ENCODE peak calls at places on chromosomes 13 and 19, in four cellular contexts. S is GM12878, M is H1, P is NT2/D1. V is an unnamed sample.

GRCh38 chr19:56692496-56692895 is 20.9 kb upstream of the ZNF835 start:
- DNase-seq in S (no peak), M (no peak), P (peak; percentile 81), V (no peak)

GRCh38 chr19:23273022-23273593 is 22.9 kb upstream of the ZNF724 start:
- DNase-seq in S (no peak), M (no peak), P (no peak), V (no peak)

GRCh38 chr19:28961772-28962500 is 251.0 kb downstream of the UQCRFS1 start:
- DNase-seq in S (no peak), M (no peak), P (no peak), V (no peak)

GRCh38 chr19:37907735-37908066 is 693 bp downstream of the SIPA1L3 start:
- DNase-seq in S (no peak), M (no peak), P (no peak), V (no peak)

GRCh38 chr19:16496613-16496983 is 404 bp downstream of the C19orf44 start:
- DNase-seq in S (no peak), M (no peak), P (no peak), V (no peak)

GRCh38 chr13:110555601-110556223 is 5.8 kb downstream of the RAB20 start:
- DNase-seq in S (no peak), M (no peak), P (no peak), V (no peak)

GRCh38 chr19:10828981-10829821 is 6.8 kb downstream of the TMED1 start:
- DNase-seq in S (no peak), M (no peak), P (no peak), V (no peak)

GRCh38 chr19:11995174-11995573 is 30.3 kb downstream of the ZNF763 start:
- DNase-seq in S (no peak), M (no peak), P (peak; percentile 6), V (no peak)

GRCh38 chr13:48595330-48596127 is 58.2 kb upstream of the CYSLTR2 start:
- DNase-seq in S (no peak), M (no peak), P (no peak), V (peak; percentile 36)

DNA sequence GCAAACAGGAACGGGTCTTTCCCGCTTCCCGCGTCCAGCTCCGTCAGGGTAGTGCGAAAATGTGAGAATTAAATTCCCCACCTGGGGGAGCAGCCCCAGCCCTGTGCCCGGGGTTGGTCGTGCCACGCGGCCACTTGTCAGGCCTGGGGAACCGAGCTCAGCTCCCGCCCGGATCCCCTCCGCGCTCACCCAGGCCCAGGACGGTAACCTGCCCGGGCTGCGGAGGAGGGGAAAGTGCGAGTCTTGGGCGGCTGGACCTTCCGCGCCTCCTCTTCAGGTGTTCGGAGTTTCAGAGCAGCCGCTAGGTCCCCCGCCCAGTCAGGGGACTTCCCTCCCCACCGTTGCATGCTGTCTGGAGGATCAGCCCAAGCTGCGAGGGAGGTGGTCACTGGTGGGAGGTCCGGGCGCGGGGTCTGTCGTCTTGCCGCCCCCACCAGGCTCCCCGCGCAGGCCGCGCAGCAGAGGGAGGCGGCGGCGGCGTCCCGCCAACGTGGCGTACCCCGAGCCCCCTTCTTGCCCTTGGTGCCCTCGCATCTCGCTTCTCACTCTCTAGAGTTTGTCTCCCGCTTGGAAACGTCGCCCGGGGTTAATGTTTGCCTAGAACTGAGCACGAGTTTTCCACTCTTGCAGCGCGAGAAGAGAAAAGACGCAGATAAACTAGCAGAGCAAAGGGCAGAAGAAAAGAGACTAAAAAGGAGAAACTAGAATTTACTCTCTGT is 8.1 kb downstream of the URAD start:
- DNase-seq in S (no peak), M (no peak), P (no peak), V (no peak)
- TF ChIP-seq SUZ12 in S (no peak), M (peak; percentile 92), P (peak; percentile 95), V (no peak)

DNA sequence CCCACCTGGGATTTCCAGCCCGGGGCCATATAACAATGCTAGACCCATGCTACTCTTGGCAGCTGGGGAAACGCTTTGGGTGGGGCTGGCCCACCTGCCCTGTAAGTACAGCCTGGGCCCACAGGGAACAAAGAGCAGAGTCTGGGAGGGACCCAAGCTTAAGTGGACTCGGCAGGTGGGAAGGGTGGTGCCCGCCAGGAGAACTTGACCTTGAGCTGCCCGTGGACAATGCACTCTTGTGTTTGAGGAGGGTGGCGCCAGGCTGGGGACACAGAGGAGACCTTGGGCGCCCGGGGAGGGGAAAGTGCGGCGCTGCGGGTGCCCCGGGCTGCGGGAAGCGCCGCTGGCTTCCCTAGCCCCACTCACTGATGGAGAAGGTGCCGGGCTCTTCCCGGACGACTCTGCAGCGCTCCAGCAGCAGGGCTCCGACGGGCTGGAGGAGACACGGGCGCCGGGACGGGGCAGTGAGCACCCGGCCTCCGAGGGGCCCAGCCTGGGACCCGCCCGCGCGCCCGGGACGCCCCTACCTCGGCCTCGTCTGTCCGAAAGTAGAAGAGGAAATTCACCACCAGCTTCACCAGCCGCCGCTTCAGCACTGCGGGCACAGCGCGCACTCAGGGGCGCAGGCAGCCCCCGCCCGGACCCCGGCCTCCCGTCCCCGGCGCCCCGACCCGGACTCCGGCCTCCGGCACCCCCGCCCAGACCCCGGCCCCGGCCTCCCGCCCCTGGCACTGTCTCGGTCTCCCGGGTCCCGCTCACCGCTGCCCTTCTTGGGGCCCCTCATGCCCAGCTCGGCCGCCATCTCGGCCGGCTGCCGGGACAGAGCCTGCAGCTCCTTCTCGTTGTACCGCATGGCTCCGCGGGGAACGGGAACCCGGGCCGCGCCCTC is 489 bp downstream of the PLEKHJ1 start:
- DNase-seq in S (no peak), M (no peak), P (no peak), V (no peak)
- TF ChIP-seq SUZ12 in S (no peak), M (no peak), P (no peak), V (no peak)

GRCh38 chr19:49111218-49111998 is 2.8 kb upstream of the LIN7B start:
- DNase-seq in S (no peak), M (no peak), P (no peak), V (no peak)

GRCh38 chr19:49114630-49115363 is 627 bp downstream of the LIN7B start:
- DNase-seq in S (no peak), M (no peak), P (no peak), V (peak; percentile 47)

GRCh38 chr19:49110567-49110966 is 3.6 kb upstream of the LIN7B start:
- DNase-seq in S (no peak), M (no peak), P (no peak), V (no peak)

GRCh38 chr19:49116544-49116943 is 2.4 kb downstream of the LIN7B start:
- DNase-seq in S (no peak), M (no peak), P (no peak), V (no peak)

DNA sequence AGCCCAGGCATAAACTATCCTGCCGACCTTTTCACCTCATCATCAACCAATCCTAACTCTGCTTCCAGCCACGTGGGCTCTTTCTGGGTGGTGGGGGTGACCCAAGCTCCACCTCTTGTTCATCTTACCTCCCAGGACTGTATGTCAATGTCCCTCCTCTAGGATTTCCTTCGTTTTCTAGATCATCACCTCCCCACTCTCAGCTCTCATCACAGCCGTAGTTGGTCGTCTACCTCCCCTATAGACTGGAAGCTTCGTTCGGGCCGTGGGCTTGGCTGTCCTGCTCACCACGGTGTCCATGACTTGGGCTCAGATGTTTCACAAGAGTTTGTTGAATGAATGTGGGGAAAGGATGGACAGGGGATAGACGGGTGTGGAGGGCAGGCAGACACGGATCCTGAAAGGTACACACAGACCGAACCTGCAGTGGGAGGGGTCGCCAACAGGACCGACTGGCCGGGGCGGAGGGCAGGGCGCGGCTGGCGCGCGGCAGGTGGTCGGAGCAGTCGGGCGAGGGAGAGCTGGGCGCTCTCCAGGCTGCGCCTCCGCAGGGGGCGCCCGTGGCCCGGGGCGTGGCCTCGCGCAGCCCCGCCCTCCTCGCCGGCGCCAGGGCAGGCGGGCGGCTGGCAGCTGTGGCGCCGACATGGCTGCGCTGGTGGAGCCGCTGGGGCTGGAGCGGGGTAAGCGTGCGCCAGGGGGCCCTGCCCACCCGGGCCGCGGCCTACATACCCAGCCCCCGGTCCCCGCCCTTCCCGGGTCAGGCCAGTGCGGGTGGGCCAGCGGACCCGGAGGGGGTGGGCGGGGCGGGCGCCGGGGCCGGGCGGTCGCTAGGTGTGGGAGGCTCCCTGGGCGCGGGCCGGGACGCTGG is at the start of gene LIN7B:
- DNase-seq in S (no peak), M (no peak), P (no peak), V (peak; percentile 86)
- TF ChIP-seq SUZ12 in S (no peak), M (no peak), P (no peak), V (no peak)

GRCh38 chr19:49677232-49677881 is at the start of gene PRMT1:
- DNase-seq in S (no peak), M (no peak), P (no peak), V (peak; percentile 57)
- TF ChIP-seq SUZ12 in S (no peak), M (no peak), P (no peak), V (no peak)

DNA sequence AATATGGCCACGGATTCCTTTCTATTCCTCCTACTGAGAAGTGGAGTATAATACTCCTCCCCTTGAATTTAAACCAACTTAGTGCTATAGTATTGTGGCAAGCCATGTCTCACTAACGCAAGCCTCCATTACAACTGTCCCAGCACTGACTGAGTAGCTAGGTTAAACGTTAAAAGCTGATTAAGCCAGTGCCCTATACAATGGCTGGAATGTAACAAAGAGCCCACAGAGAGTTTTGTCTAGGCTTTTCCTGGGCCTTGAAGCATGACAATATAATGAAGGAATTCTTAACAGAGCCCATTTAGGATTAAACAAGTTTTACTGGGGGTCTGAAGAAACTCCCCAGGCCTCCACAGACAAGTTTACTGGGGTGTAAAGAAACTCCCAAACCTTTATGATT is 254.5 kb upstream of the DACH1 start:
- DNase-seq in S (no peak), M (no peak), P (peak; percentile 20), V (no peak)
- TF ChIP-seq SUZ12 in S (no peak), M (no peak), P (no peak), V (no peak)

DNA sequence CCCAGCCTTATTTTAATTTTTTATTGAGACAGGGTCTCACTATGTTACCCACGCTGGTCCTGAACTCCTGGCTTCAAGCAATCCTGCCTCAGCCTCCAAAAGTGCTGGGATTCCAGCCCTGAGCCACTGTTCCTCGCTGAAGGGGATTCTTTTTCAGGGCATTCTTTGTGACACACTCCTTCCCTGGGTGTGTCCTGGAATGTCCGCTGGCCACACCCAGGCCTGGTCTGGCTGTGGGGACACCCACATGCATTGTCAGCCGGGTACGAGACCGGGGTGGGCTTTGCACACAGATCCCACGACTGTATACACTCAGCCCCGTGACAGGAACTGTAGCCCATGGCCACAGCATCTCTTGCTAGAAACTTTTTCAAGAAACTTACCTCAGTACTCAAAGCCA is 34.4 kb upstream of the GATAD2A start:
- DNase-seq in S (no peak), M (no peak), P (no peak), V (no peak)
- TF ChIP-seq SUZ12 in S (no peak), M (no peak), P (no peak), V (no peak)

GRCh38 chr13:33933810-33934209 is 115.9 kb downstream of the RFC3 start:
- DNase-seq in S (no peak), M (no peak), P (no peak), V (no peak)
- TF ChIP-seq SUZ12 in S (no peak), M (no peak), P (no peak), V (no peak)

V was measured in HEK293T.